ENCODE peak calls at places on chromosomes 6 and 20, in ten cellular contexts. One of them, this sample, is unnamed.

GRCh38 chr20:32631916-32632460 is 41.8 kb downstream of the C20orf203 start:
- DNase-seq in iPS DF 19.7: no peak
- DNase-seq in Daoy: no peak
- DNase-seq in GM06990: no peak
- DNase-seq in vagina: no peak
- DNase-seq in T-helper 1 cell: no peak
- DNase-seq in Kasumi-1: no peak
- DNase-seq in cardiac fibroblast: no peak
- DNase-seq in sigmoid colon: no peak
- DNase-seq in HEK293T: no peak
- DNase-seq in this sample: no peak

GRCh38 chr20:1982666-1983065 is 11.2 kb downstream of the PDYN start:
- DNase-seq in iPS DF 19.7: no peak
- DNase-seq in Daoy: no peak
- DNase-seq in GM06990: no peak
- DNase-seq in vagina: no peak
- DNase-seq in T-helper 1 cell: no peak
- DNase-seq in Kasumi-1: no peak
- DNase-seq in cardiac fibroblast: no peak
- DNase-seq in sigmoid colon: no peak
- DNase-seq in HEK293T: no peak
- DNase-seq in this sample: no peak

GRCh38 chr6:84183430-84183829 is 44.0 kb downstream of the CEP162 start:
- DNase-seq in iPS DF 19.7: no peak
- DNase-seq in Daoy: no peak
- DNase-seq in GM06990: no peak
- DNase-seq in vagina: no peak
- DNase-seq in T-helper 1 cell: no peak
- DNase-seq in Kasumi-1: no peak
- DNase-seq in cardiac fibroblast: no peak
- DNase-seq in sigmoid colon: no peak
- DNase-seq in HEK293T: no peak
- DNase-seq in this sample: no peak

GRCh38 chr6:130895516-130895915 is 68.3 kb downstream of the SMLR1 start:
- DNase-seq in iPS DF 19.7: no peak
- DNase-seq in Daoy: no peak
- DNase-seq in GM06990: no peak
- DNase-seq in vagina: no peak
- DNase-seq in T-helper 1 cell: no peak
- DNase-seq in Kasumi-1: no peak
- DNase-seq in cardiac fibroblast: no peak
- DNase-seq in sigmoid colon: no peak
- DNase-seq in HEK293T: no peak
- DNase-seq in this sample: no peak

GRCh38 chr6:11033825-11034224 is 10.3 kb downstream of the ELOVL2 start:
- DNase-seq in iPS DF 19.7: no peak
- DNase-seq in Daoy: peak; percentile 48
- DNase-seq in GM06990: no peak
- DNase-seq in vagina: no peak
- DNase-seq in T-helper 1 cell: no peak
- DNase-seq in Kasumi-1: no peak
- DNase-seq in cardiac fibroblast: peak; percentile 54
- DNase-seq in sigmoid colon: no peak
- DNase-seq in HEK293T: no peak
- DNase-seq in this sample: no peak

GRCh38 chr20:2890743-2891142 is 17.5 kb downstream of the PTPRA start:
- DNase-seq in iPS DF 19.7: no peak
- DNase-seq in Daoy: peak; percentile 33
- DNase-seq in GM06990: no peak
- DNase-seq in vagina: no peak
- DNase-seq in T-helper 1 cell: no peak
- DNase-seq in Kasumi-1: no peak
- DNase-seq in cardiac fibroblast: no peak
- DNase-seq in sigmoid colon: no peak
- DNase-seq in HEK293T: no peak
- DNase-seq in this sample: no peak

GRCh38 chr20:2108987-2109386 is 7.4 kb downstream of the STK35 start:
- DNase-seq in iPS DF 19.7: no peak
- DNase-seq in Daoy: peak; percentile 66
- DNase-seq in GM06990: no peak
- DNase-seq in vagina: no peak
- DNase-seq in T-helper 1 cell: no peak
- DNase-seq in Kasumi-1: no peak
- DNase-seq in cardiac fibroblast: peak; percentile 54
- DNase-seq in sigmoid colon: no peak
- DNase-seq in HEK293T: no peak
- DNase-seq in this sample: no peak

GRCh38 chr6:134020968-134021367 is 31.5 kb downstream of the SLC2A12 start:
- DNase-seq in iPS DF 19.7: no peak
- DNase-seq in Daoy: no peak
- DNase-seq in GM06990: no peak
- DNase-seq in vagina: no peak
- DNase-seq in T-helper 1 cell: no peak
- DNase-seq in Kasumi-1: no peak
- DNase-seq in cardiac fibroblast: no peak
- DNase-seq in sigmoid colon: no peak
- DNase-seq in HEK293T: no peak
- DNase-seq in this sample: no peak

GRCh38 chr6:113301651-113302050 is 555.5 kb upstream of the MARCKS start:
- DNase-seq in iPS DF 19.7: no peak
- DNase-seq in Daoy: no peak
- DNase-seq in GM06990: no peak
- DNase-seq in vagina: no peak
- DNase-seq in T-helper 1 cell: no peak
- DNase-seq in Kasumi-1: no peak
- DNase-seq in cardiac fibroblast: no peak
- DNase-seq in sigmoid colon: no peak
- DNase-seq in HEK293T: no peak
- DNase-seq in this sample: no peak

GRCh38 chr6:95087394-95088097 is 489.8 kb upstream of the MANEA start:
- DNase-seq in iPS DF 19.7: no peak
- DNase-seq in Daoy: peak; percentile 77
- DNase-seq in GM06990: no peak
- DNase-seq in vagina: no peak
- DNase-seq in T-helper 1 cell: no peak
- DNase-seq in Kasumi-1: peak; percentile 37
- DNase-seq in cardiac fibroblast: peak; percentile 64
- DNase-seq in sigmoid colon: no peak
- DNase-seq in HEK293T: peak; percentile 14
- DNase-seq in this sample: no peak

GRCh38 chr6:97019315-97019714 is 94.8 kb downstream of the KLHL32 start:
- DNase-seq in iPS DF 19.7: no peak
- DNase-seq in Daoy: no peak
- DNase-seq in GM06990: no peak
- DNase-seq in vagina: no peak
- DNase-seq in T-helper 1 cell: no peak
- DNase-seq in Kasumi-1: no peak
- DNase-seq in cardiac fibroblast: no peak
- DNase-seq in sigmoid colon: no peak
- DNase-seq in HEK293T: no peak
- DNase-seq in this sample: no peak

GRCh38 chr20:61052796-61053442 is 199.1 kb upstream of the CDH4 start:
- DNase-seq in iPS DF 19.7: no peak
- DNase-seq in Daoy: no peak
- DNase-seq in GM06990: no peak
- DNase-seq in vagina: no peak
- DNase-seq in T-helper 1 cell: no peak
- DNase-seq in Kasumi-1: no peak
- DNase-seq in cardiac fibroblast: no peak
- DNase-seq in sigmoid colon: no peak
- DNase-seq in HEK293T: no peak
- DNase-seq in this sample: no peak

GRCh38 chr20:24989162-24989561 is 3.4 kb downstream of the APMAP start:
- DNase-seq in iPS DF 19.7: no peak
- DNase-seq in Daoy: no peak
- DNase-seq in GM06990: no peak
- DNase-seq in vagina: peak; percentile 16
- DNase-seq in T-helper 1 cell: no peak
- DNase-seq in Kasumi-1: no peak
- DNase-seq in cardiac fibroblast: no peak
- DNase-seq in sigmoid colon: peak; percentile 41
- DNase-seq in HEK293T: no peak
- DNase-seq in this sample: no peak

GRCh38 chr20:46010491-46011405 is 2.0 kb downstream of the MMP9 start:
- DNase-seq in iPS DF 19.7: no peak
- DNase-seq in Daoy: no peak
- DNase-seq in GM06990: peak; percentile 51
- DNase-seq in vagina: no peak
- DNase-seq in T-helper 1 cell: peak; percentile 60
- DNase-seq in Kasumi-1: no peak
- DNase-seq in cardiac fibroblast: no peak
- DNase-seq in sigmoid colon: no peak
- DNase-seq in HEK293T: no peak
- DNase-seq in this sample: no peak

GRCh38 chr20:62508641-62509051 is 32.9 kb upstream of the GATA5 start:
- DNase-seq in iPS DF 19.7: no peak
- DNase-seq in Daoy: peak; percentile 21
- DNase-seq in GM06990: no peak
- DNase-seq in vagina: no peak
- DNase-seq in T-helper 1 cell: peak; percentile 16
- DNase-seq in Kasumi-1: no peak
- DNase-seq in cardiac fibroblast: no peak
- DNase-seq in sigmoid colon: no peak
- DNase-seq in HEK293T: no peak
- DNase-seq in this sample: no peak

GRCh38 chr6:2695464-2696095 is 55.1 kb downstream of the MYLK4 start:
- DNase-seq in iPS DF 19.7: no peak
- DNase-seq in Daoy: no peak
- DNase-seq in GM06990: no peak
- DNase-seq in vagina: no peak
- DNase-seq in T-helper 1 cell: no peak
- DNase-seq in Kasumi-1: peak; percentile 58
- DNase-seq in cardiac fibroblast: peak; percentile 72
- DNase-seq in sigmoid colon: no peak
- DNase-seq in HEK293T: peak; percentile 18
- DNase-seq in this sample: no peak

GRCh38 chr6:45710304-45710821 is 305.3 kb downstream of the CLIC5 start:
- DNase-seq in iPS DF 19.7: no peak
- DNase-seq in Daoy: peak; percentile 90
- DNase-seq in GM06990: peak; percentile 62
- DNase-seq in vagina: peak; percentile 65
- DNase-seq in T-helper 1 cell: peak; percentile 84
- DNase-seq in Kasumi-1: no peak
- DNase-seq in cardiac fibroblast: peak; percentile 46
- DNase-seq in sigmoid colon: no peak
- DNase-seq in HEK293T: no peak
- DNase-seq in this sample: no peak

GRCh38 chr6:132484680-132485018 is 28.3 kb downstream of the STX7 start:
- DNase-seq in iPS DF 19.7: no peak
- DNase-seq in Daoy: no peak
- DNase-seq in GM06990: no peak
- DNase-seq in vagina: no peak
- DNase-seq in T-helper 1 cell: no peak
- DNase-seq in Kasumi-1: no peak
- DNase-seq in cardiac fibroblast: no peak
- DNase-seq in sigmoid colon: no peak
- DNase-seq in HEK293T: no peak
- DNase-seq in this sample: no peak

GRCh38 chr20:62258499-62259293 is 20.4 kb downstream of the OSBPL2 start:
- DNase-seq in iPS DF 19.7: no peak
- DNase-seq in Daoy: peak; percentile 44
- DNase-seq in GM06990: no peak
- DNase-seq in vagina: no peak
- DNase-seq in T-helper 1 cell: no peak
- DNase-seq in Kasumi-1: no peak
- DNase-seq in cardiac fibroblast: peak; percentile 71
- DNase-seq in sigmoid colon: peak; percentile 81
- DNase-seq in HEK293T: no peak
- DNase-seq in this sample: no peak

GRCh38 chr6:140744648-140745320 is 1370.3 kb upstream of the CITED2 start:
- DNase-seq in iPS DF 19.7: no peak
- DNase-seq in Daoy: peak; percentile 8
- DNase-seq in GM06990: peak; percentile 0
- DNase-seq in vagina: no peak
- DNase-seq in T-helper 1 cell: peak; percentile 37
- DNase-seq in Kasumi-1: no peak
- DNase-seq in cardiac fibroblast: peak; percentile 77
- DNase-seq in sigmoid colon: no peak
- DNase-seq in HEK293T: no peak
- DNase-seq in this sample: no peak

GRCh38 chr20:57666106-57666833 is 43.5 kb downstream of the PMEPA1 start:
- DNase-seq in iPS DF 19.7: no peak
- DNase-seq in Daoy: no peak
- DNase-seq in GM06990: no peak
- DNase-seq in vagina: no peak
- DNase-seq in T-helper 1 cell: no peak
- DNase-seq in Kasumi-1: no peak
- DNase-seq in cardiac fibroblast: no peak
- DNase-seq in sigmoid colon: no peak
- DNase-seq in HEK293T: no peak
- DNase-seq in this sample: no peak

GRCh38 chr20:60073504-60073903 is 115.3 kb downstream of the CDH26 start:
- DNase-seq in iPS DF 19.7: no peak
- DNase-seq in Daoy: no peak
- DNase-seq in GM06990: no peak
- DNase-seq in vagina: no peak
- DNase-seq in T-helper 1 cell: no peak
- DNase-seq in Kasumi-1: no peak
- DNase-seq in cardiac fibroblast: no peak
- DNase-seq in sigmoid colon: no peak
- DNase-seq in HEK293T: no peak
- DNase-seq in this sample: no peak

GRCh38 chr20:59385038-59385437 is 84.6 kb downstream of the EDN3 start:
- DNase-seq in iPS DF 19.7: no peak
- DNase-seq in Daoy: no peak
- DNase-seq in GM06990: no peak
- DNase-seq in vagina: no peak
- DNase-seq in T-helper 1 cell: no peak
- DNase-seq in Kasumi-1: no peak
- DNase-seq in cardiac fibroblast: no peak
- DNase-seq in sigmoid colon: no peak
- DNase-seq in HEK293T: no peak
- DNase-seq in this sample: no peak

GRCh38 chr6:26351544-26351953 is 13.4 kb upstream of the BTN3A2 start:
- DNase-seq in iPS DF 19.7: no peak
- DNase-seq in Daoy: peak; percentile 95
- DNase-seq in GM06990: no peak
- DNase-seq in vagina: no peak
- DNase-seq in T-helper 1 cell: no peak
- DNase-seq in Kasumi-1: no peak
- DNase-seq in cardiac fibroblast: peak; percentile 84
- DNase-seq in sigmoid colon: no peak
- DNase-seq in HEK293T: no peak
- DNase-seq in this sample: no peak

GRCh38 chr6:20936949-20937348 is 402.7 kb downstream of the CDKAL1 start:
- DNase-seq in iPS DF 19.7: no peak
- DNase-seq in Daoy: no peak
- DNase-seq in GM06990: no peak
- DNase-seq in vagina: no peak
- DNase-seq in T-helper 1 cell: no peak
- DNase-seq in Kasumi-1: no peak
- DNase-seq in cardiac fibroblast: no peak
- DNase-seq in sigmoid colon: no peak
- DNase-seq in HEK293T: no peak
- DNase-seq in this sample: no peak

GRCh38 chr6:28719275-28719940 is 193.7 kb downstream of the GPX5 start:
- DNase-seq in iPS DF 19.7: no peak
- DNase-seq in Daoy: peak; percentile 88
- DNase-seq in GM06990: peak; percentile 56
- DNase-seq in vagina: no peak
- DNase-seq in T-helper 1 cell: no peak
- DNase-seq in Kasumi-1: peak; percentile 26
- DNase-seq in cardiac fibroblast: no peak
- DNase-seq in sigmoid colon: no peak
- DNase-seq in HEK293T: no peak
- DNase-seq in this sample: peak; percentile 88

GRCh38 chr6:4607026-4607704 is 169.0 kb upstream of the CDYL start:
- DNase-seq in iPS DF 19.7: no peak
- DNase-seq in Daoy: peak; percentile 88
- DNase-seq in GM06990: no peak
- DNase-seq in vagina: no peak
- DNase-seq in T-helper 1 cell: no peak
- DNase-seq in Kasumi-1: no peak
- DNase-seq in cardiac fibroblast: peak; percentile 69
- DNase-seq in sigmoid colon: no peak
- DNase-seq in HEK293T: no peak
- DNase-seq in this sample: no peak

GRCh38 chr6:27679308-27679967 is 206.5 kb upstream of the ZNF184 start:
- DNase-seq in iPS DF 19.7: no peak
- DNase-seq in Daoy: no peak
- DNase-seq in GM06990: no peak
- DNase-seq in vagina: no peak
- DNase-seq in T-helper 1 cell: no peak
- DNase-seq in Kasumi-1: no peak
- DNase-seq in cardiac fibroblast: no peak
- DNase-seq in sigmoid colon: no peak
- DNase-seq in HEK293T: no peak
- DNase-seq in this sample: no peak